ENCODE peak calls at places on chromosome 10, in four cellular contexts. G is left colon, E is head of caudate nucleus, F is fibroblast of the aortic adventitia. O is an unnamed sample.

GRCh38 chr10:97969538-97969937 is 60.9 kb downstream of the CRTAC1 start:
- DNase-seq in G (no peak), E (no peak), F (no peak), O (no peak)

GRCh38 chr10:132165416-132165980 is 21.2 kb upstream of the DPYSL4 start:
- DNase-seq in G (no peak), E (no peak), F (no peak), O (no peak)

GRCh38 chr10:117511601-117512390 is 30.8 kb upstream of the EMX2 start:
- DNase-seq in G (no peak), E (no peak), F (no peak), O (no peak)

GRCh38 chr10:125148021-125148439 is 12.3 kb downstream of the CTBP2 start:
- DNase-seq in G (no peak), E (no peak), F (peak; percentile 64), O (no peak)

GRCh38 chr10:108180883-108181282 is 1016.4 kb upstream of the SORCS1 start:
- DNase-seq in G (no peak), E (no peak), F (no peak), O (no peak)

GRCh38 chr10:122196218-122196617 is 74.9 kb upstream of the BTBD16 start:
- DNase-seq in G (no peak), E (no peak), F (no peak), O (no peak)

GRCh38 chr10:119620771-119621384 is 24.1 kb upstream of the TIAL1 start:
- DNase-seq in G (no peak), E (no peak), F (peak; percentile 49), O (no peak)

GRCh38 chr10:48574322-48574796 is 30.5 kb downstream of the ARHGAP22 start:
- DNase-seq in G (no peak), E (no peak), F (no peak), O (no peak)

GRCh38 chr10:94500063-94500462 is 45.5 kb upstream of the HELLS start:
- DNase-seq in G (no peak), E (no peak), F (peak; percentile 24), O (no peak)

GRCh38 chr10:127429601-127430312 is 119.4 kb upstream of the NPS start:
- DNase-seq in G (no peak), E (no peak), F (no peak), O (no peak)

GRCh38 chr10:68560916-68561691 is 967 bp downstream of the TET1 start:
- DNase-seq in G (no peak), E (no peak), F (peak; percentile 41), O (no peak)

GRCh38 chr10:11180228-11180627 is 162.6 kb downstream of the CELF2 start:
- DNase-seq in G (peak; percentile 32), E (no peak), F (no peak), O (no peak)

GRCh38 chr10:17075510-17075909 is 54.1 kb downstream of the CUBN start:
- DNase-seq in G (no peak), E (no peak), F (peak; percentile 97), O (no peak)

GRCh38 chr10:86299562-86299961 is 67.0 kb downstream of the GRID1 start:
- DNase-seq in G (no peak), E (no peak), F (no peak), O (no peak)

GRCh38 chr10:63798599-63799498 is 277.6 kb downstream of the REEP3 start:
- DNase-seq in G (peak; percentile 39), E (no peak), F (peak; percentile 93), O (no peak)

GRCh38 chr10:18145652-18146051 is 5.4 kb downstream of the CACNB2 start:
- DNase-seq in G (no peak), E (peak; percentile 12), F (peak; percentile 79), O (no peak)

GRCh38 chr10:59757966-59758365 is 4.7 kb upstream of the MRLN start:
- DNase-seq in G (no peak), E (no peak), F (peak; percentile 61), O (no peak)

GRCh38 chr10:69449841-69450240 is 1.4 kb upstream of the TSPAN15 start:
- DNase-seq in G (peak; percentile 78), E (peak; percentile 33), F (peak; percentile 16), O (no peak)

GRCh38 chr10:71339796-71340589 is 20.9 kb downstream of the SLC29A3 start:
- DNase-seq in G (peak; percentile 47), E (no peak), F (no peak), O (no peak)

GRCh38 chr10:102413053-102413705 is 5.4 kb downstream of the PSD start:
- DNase-seq in G (no peak), E (peak; percentile 80), F (peak; percentile 57), O (peak; percentile 60)

GRCh38 chr10:105185101-105185500 is 544.0 kb downstream of the SORCS3 start:
- DNase-seq in G (no peak), E (no peak), F (peak; percentile 16), O (no peak)

GRCh38 chr10:76675951-76676587 is 961.5 kb downstream of the KCNMA1 start:
- DNase-seq in G (peak; percentile 32), E (peak; percentile 12), F (peak; percentile 86), O (peak; percentile 15)

GRCh38 chr10:129768437-129769355 is 195.4 kb downstream of the EBF3 start:
- DNase-seq in G (no peak), E (no peak), F (no peak), O (no peak)